ENCODE peak calls at places on chromosome 1, in four cellular contexts. One of them, this sample, is unnamed.

GRCh38 chr1:93804412-93804811 is 74.6 kb downstream of the DNTTIP2 start:
- DNase-seq in upper lobe of right lung: no peak
- DNase-seq in AG09309: peak
- DNase-seq in neural crest cell: no peak
- DNase-seq in this sample: no peak

GRCh38 chr1:36157973-36158826 is 2.2 kb downstream of the MAP7D1 start:
- DNase-seq in upper lobe of right lung: no peak
- DNase-seq in neural crest cell: no peak
- DNase-seq in AG09309: no peak
- DNase-seq in this sample: no peak

GRCh38 chr1:43512133-43512532 is 18.6 kb upstream of the PTPRF start:
- DNase-seq in upper lobe of right lung: no peak
- DNase-seq in AG09309: no peak
- DNase-seq in neural crest cell: no peak
- DNase-seq in this sample: no peak

GRCh38 chr1:44354268-44354839 is 703 bp downstream of the ERI3 start:
- DNase-seq in upper lobe of right lung: no peak
- DNase-seq in neural crest cell: no peak
- DNase-seq in AG09309: no peak
- DNase-seq in this sample: no peak

GRCh38 chr1:165436994-165437393 is 7.9 kb downstream of the RXRG start:
- DNase-seq in AG09309: no peak
- DNase-seq in neural crest cell: no peak
- DNase-seq in upper lobe of right lung: no peak
- DNase-seq in this sample: no peak

GRCh38 chr1:5983361-5984103 is 8.7 kb downstream of the NPHP4 start:
- DNase-seq in upper lobe of right lung: no peak
- DNase-seq in neural crest cell: no peak
- DNase-seq in AG09309: peak
- DNase-seq in this sample: no peak

GRCh38 chr1:26189751-26190275 is 589 bp upstream of the CATSPER4 start:
- DNase-seq in upper lobe of right lung: no peak
- DNase-seq in neural crest cell: no peak
- DNase-seq in AG09309: no peak
- DNase-seq in this sample: no peak

GRCh38 chr1:93447481-93448291 is at the start of gene FNBP1L:
- DNase-seq in AG09309: no peak
- DNase-seq in upper lobe of right lung: peak
- DNase-seq in neural crest cell: peak
- DNase-seq in this sample: peak

GRCh38 chr1:226845624-226846023 is 24.8 kb upstream of the PSEN2 start:
- DNase-seq in neural crest cell: no peak
- DNase-seq in upper lobe of right lung: no peak
- DNase-seq in AG09309: no peak
- DNase-seq in this sample: no peak

GRCh38 chr1:145799806-145800205 is 24.1 kb downstream of the RNF115 start:
- DNase-seq in upper lobe of right lung: no peak
- DNase-seq in neural crest cell: no peak
- DNase-seq in AG09309: no peak
- DNase-seq in this sample: no peak

GRCh38 chr1:245332513-245332912 is 177.7 kb downstream of the KIF26B start:
- DNase-seq in upper lobe of right lung: no peak
- DNase-seq in AG09309: no peak
- DNase-seq in neural crest cell: no peak
- DNase-seq in this sample: no peak

GRCh38 chr1:33171993-33172813 is 9.6 kb downstream of the TRIM62 start:
- DNase-seq in AG09309: no peak
- DNase-seq in neural crest cell: no peak
- DNase-seq in upper lobe of right lung: no peak
- DNase-seq in this sample: no peak

GRCh38 chr1:203287896-203288295 is 17.4 kb upstream of the BTG2 start:
- DNase-seq in AG09309: no peak
- DNase-seq in upper lobe of right lung: no peak
- DNase-seq in neural crest cell: no peak
- DNase-seq in this sample: no peak

GRCh38 chr1:43706598-43707190 is 642 bp upstream of the ST3GAL3 start:
- DNase-seq in AG09309: no peak
- DNase-seq in upper lobe of right lung: no peak
- DNase-seq in neural crest cell: peak
- DNase-seq in this sample: peak

GRCh38 chr1:168824418-168824817 is 95.4 kb upstream of the DPT start:
- DNase-seq in upper lobe of right lung: no peak
- DNase-seq in AG09309: no peak
- DNase-seq in neural crest cell: no peak
- DNase-seq in this sample: no peak

GRCh38 chr1:248850124-248850523 is 8.8 kb downstream of the ZNF692 start:
- DNase-seq in neural crest cell: no peak
- DNase-seq in upper lobe of right lung: peak
- DNase-seq in AG09309: no peak
- DNase-seq in this sample: no peak

GRCh38 chr1:100606438-100606837 is 68.5 kb downstream of the GPR88 start:
- DNase-seq in neural crest cell: no peak
- DNase-seq in AG09309: peak
- DNase-seq in upper lobe of right lung: no peak
- DNase-seq in this sample: peak

GRCh38 chr1:236509647-236510401 is 14.0 kb upstream of the LGALS8 start:
- DNase-seq in upper lobe of right lung: no peak
- DNase-seq in neural crest cell: no peak
- DNase-seq in AG09309: no peak
- DNase-seq in this sample: no peak

GRCh38 chr1:74811421-74812179 is 78.6 kb downstream of the TYW3 start:
- DNase-seq in AG09309: no peak
- DNase-seq in neural crest cell: no peak
- DNase-seq in upper lobe of right lung: no peak
- DNase-seq in this sample: no peak

GRCh38 chr1:49163041-49163440 is 386.4 kb upstream of the BEND5 start:
- DNase-seq in upper lobe of right lung: no peak
- DNase-seq in neural crest cell: no peak
- DNase-seq in AG09309: no peak
- DNase-seq in this sample: no peak

GRCh38 chr1:81808760-81809159 is 8.0 kb downstream of the ADGRL2 start:
- DNase-seq in AG09309: no peak
- DNase-seq in neural crest cell: no peak
- DNase-seq in upper lobe of right lung: no peak
- DNase-seq in this sample: peak

GRCh38 chr1:81809808-81810207 is 9.1 kb downstream of the ADGRL2 start:
- DNase-seq in AG09309: no peak
- DNase-seq in neural crest cell: no peak
- DNase-seq in upper lobe of right lung: no peak
- DNase-seq in this sample: no peak

GRCh38 chr1:81813691-81814090 is 13.0 kb downstream of the ADGRL2 start:
- DNase-seq in neural crest cell: no peak
- DNase-seq in AG09309: no peak
- DNase-seq in upper lobe of right lung: no peak
- DNase-seq in this sample: no peak

GRCh38 chr1:81812712-81813111 is 12.0 kb downstream of the ADGRL2 start:
- DNase-seq in neural crest cell: no peak
- DNase-seq in upper lobe of right lung: no peak
- DNase-seq in AG09309: no peak
- DNase-seq in this sample: no peak

DNA sequence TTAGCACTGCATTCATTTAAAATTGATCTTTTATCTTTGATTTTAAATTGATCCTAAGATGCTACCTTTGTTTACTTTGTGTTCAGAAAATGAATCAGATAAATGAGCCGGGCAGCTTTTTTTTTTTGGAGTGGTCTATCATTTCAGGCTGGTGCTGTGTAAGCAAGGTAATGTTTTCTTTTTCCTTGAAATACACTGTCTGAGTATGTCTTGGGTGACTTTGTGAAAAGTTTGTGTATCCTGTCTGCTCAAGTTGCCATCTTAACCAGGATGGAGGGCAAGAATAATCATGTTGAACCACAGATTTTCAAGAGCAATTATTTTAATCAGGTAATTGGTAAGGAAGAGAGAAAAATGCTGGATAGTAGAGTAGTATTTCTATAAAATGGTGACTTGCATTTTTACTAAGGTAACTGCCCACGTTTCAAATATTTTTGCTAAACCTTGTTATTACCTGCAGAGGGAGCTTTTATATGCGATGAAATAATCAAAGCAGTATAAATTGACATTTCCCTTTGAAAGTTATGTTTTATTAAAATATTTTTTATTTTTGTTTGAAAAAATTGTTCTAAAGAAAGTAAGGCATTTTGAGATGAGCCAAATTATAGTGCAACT is 11.1 kb downstream of the ADGRL2 start:
- DNase-seq in upper lobe of right lung: no peak
- DNase-seq in AG09309: no peak
- DNase-seq in neural crest cell: no peak
- DNase-seq in this sample: no peak
- TF ChIP-seq CTCF in upper lobe of right lung: peak
- TF ChIP-seq CTCF in AG09309: peak
- TF ChIP-seq CTCF in neural crest cell: peak
- TF ChIP-seq CTCF in this sample: no peak

GRCh38 chr1:70528591-70529333 is 117.7 kb downstream of the CTH start:
- DNase-seq in neural crest cell: peak
- DNase-seq in upper lobe of right lung: no peak
- DNase-seq in AG09309: no peak
- DNase-seq in this sample: peak
- TF ChIP-seq CTCF in neural crest cell: peak
- TF ChIP-seq CTCF in upper lobe of right lung: peak
- TF ChIP-seq CTCF in AG09309: peak
- TF ChIP-seq CTCF in this sample: peak

GRCh38 chr1:98919211-98919610 is 85.5 kb downstream of the PLPPR5 start:
- DNase-seq in AG09309: peak
- DNase-seq in upper lobe of right lung: no peak
- DNase-seq in neural crest cell: no peak
- DNase-seq in this sample: no peak
- TF ChIP-seq CTCF in AG09309: no peak
- TF ChIP-seq CTCF in upper lobe of right lung: no peak
- TF ChIP-seq CTCF in neural crest cell: no peak
- TF ChIP-seq CTCF in this sample: no peak

GRCh38 chr1:160113407-160113806 is 2.2 kb upstream of the ATP1A2 start:
- DNase-seq in neural crest cell: no peak
- DNase-seq in AG09309: no peak
- DNase-seq in upper lobe of right lung: no peak
- DNase-seq in this sample: no peak
- TF ChIP-seq CTCF in neural crest cell: no peak
- TF ChIP-seq CTCF in AG09309: no peak
- TF ChIP-seq CTCF in upper lobe of right lung: no peak
- TF ChIP-seq CTCF in this sample: no peak

GRCh38 chr1:101769520-101769919 is 227.2 kb downstream of the OLFM3 start:
- DNase-seq in upper lobe of right lung: no peak
- DNase-seq in AG09309: no peak
- DNase-seq in neural crest cell: no peak
- DNase-seq in this sample: no peak
- TF ChIP-seq CTCF in upper lobe of right lung: peak
- TF ChIP-seq CTCF in AG09309: no peak
- TF ChIP-seq CTCF in neural crest cell: peak
- TF ChIP-seq CTCF in this sample: no peak

GRCh38 chr1:78225153-78225552 is 179.4 kb downstream of the GIPC2 start:
- DNase-seq in neural crest cell: no peak
- DNase-seq in AG09309: no peak
- DNase-seq in upper lobe of right lung: no peak
- DNase-seq in this sample: no peak

GRCh38 chr1:78226784-78227183 is 181.0 kb downstream of the GIPC2 start:
- DNase-seq in neural crest cell: no peak
- DNase-seq in upper lobe of right lung: no peak
- DNase-seq in AG09309: no peak
- DNase-seq in this sample: no peak

GRCh38 chr1:78222225-78222961 is 176.6 kb downstream of the GIPC2 start:
- DNase-seq in AG09309: no peak
- DNase-seq in upper lobe of right lung: no peak
- DNase-seq in neural crest cell: no peak
- DNase-seq in this sample: no peak

GRCh38 chr1:78222962-78223358 is 177.2 kb downstream of the GIPC2 start:
- DNase-seq in upper lobe of right lung: no peak
- DNase-seq in neural crest cell: no peak
- DNase-seq in AG09309: no peak
- DNase-seq in this sample: no peak

DNA sequence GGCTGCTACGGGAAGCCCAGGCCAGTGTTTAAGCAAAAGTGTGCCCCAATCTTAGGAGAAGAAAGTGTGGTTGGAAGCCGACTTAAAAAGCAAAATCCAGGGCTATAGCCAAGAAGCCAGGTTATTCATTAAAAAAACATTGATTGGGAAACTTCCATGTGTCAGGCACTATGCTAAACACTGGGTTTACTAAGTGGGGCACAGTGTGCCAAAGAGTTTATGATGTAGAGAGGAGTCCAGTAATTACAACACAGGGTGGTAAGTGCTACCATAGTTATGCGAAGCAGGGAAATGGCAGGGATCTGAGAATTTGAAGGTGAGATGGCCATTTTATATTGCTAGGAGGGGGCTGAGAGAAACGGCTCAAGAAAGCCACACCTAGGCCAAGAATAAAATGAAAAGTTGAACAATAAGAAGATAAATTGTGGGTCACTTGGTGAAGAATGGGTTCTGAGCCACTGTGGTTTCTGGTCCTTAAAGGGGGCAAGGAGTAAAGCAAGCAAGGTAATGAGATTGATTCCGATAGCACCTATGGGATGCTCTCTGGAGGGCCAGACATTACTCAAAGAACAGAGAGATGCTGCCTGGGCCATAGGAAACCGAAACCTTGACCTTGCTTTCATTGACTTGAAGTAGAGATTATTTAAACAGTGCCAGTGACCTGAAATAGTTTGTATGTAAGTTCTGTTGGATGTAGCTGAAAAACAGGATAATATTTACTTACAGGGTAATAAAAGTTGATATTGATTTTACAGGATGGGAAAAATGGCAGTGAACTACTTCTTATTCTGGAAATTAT is 177.8 kb downstream of the GIPC2 start:
- DNase-seq in neural crest cell: no peak
- DNase-seq in AG09309: peak
- DNase-seq in upper lobe of right lung: no peak
- DNase-seq in this sample: peak
- TF ChIP-seq CTCF in neural crest cell: no peak
- TF ChIP-seq CTCF in AG09309: no peak
- TF ChIP-seq CTCF in upper lobe of right lung: no peak
- TF ChIP-seq CTCF in this sample: no peak

GRCh38 chr1:2858676-2859075 is 57.2 kb upstream of the TTC34 start:
- DNase-seq in AG09309: no peak
- DNase-seq in upper lobe of right lung: no peak
- DNase-seq in neural crest cell: no peak
- DNase-seq in this sample: no peak
- TF ChIP-seq CTCF in AG09309: no peak
- TF ChIP-seq CTCF in upper lobe of right lung: no peak
- TF ChIP-seq CTCF in neural crest cell: no peak
- TF ChIP-seq CTCF in this sample: no peak

This sample was measured in Calu3.